ENCODE peak calls at places on chromosomes 6 and 20, in ten cellular contexts. One of them, this sample, is unnamed. For H3K4me1, the result is how much of the 10 kb centered on the place peaks cover.

GRCh38 chr6:82144852-82145332 is 102.7 kb downstream of the IBTK start:
- ATAC-seq in heart left ventricle: peak
- ATAC-seq in body of pancreas: peak
- ATAC-seq in IMR-90: peak
- ATAC-seq in HepG2: peak
- ATAC-seq in HCT116: peak
- ATAC-seq in right lobe of liver: no peak
- ATAC-seq in upper lobe of left lung: no peak
- ATAC-seq in GM12878: no peak
- ATAC-seq in A549: peak
- ATAC-seq in this sample: peak

GRCh38 chr20:34951252-34951651 is 4.4 kb downstream of the GSS start:
- ATAC-seq in heart left ventricle: no peak
- ATAC-seq in body of pancreas: no peak
- ATAC-seq in IMR-90: no peak
- ATAC-seq in HepG2: no peak
- ATAC-seq in HCT116: no peak
- ATAC-seq in right lobe of liver: no peak
- ATAC-seq in upper lobe of left lung: no peak
- ATAC-seq in GM12878: no peak
- ATAC-seq in A549: no peak
- ATAC-seq in this sample: no peak

GRCh38 chr6:37225350-37226169 is 32.0 kb upstream of the TBC1D22B start:
- ATAC-seq in heart left ventricle: no peak
- ATAC-seq in body of pancreas: no peak
- ATAC-seq in IMR-90: no peak
- ATAC-seq in HepG2: no peak
- ATAC-seq in HCT116: no peak
- ATAC-seq in right lobe of liver: no peak
- ATAC-seq in upper lobe of left lung: no peak
- ATAC-seq in GM12878: no peak
- ATAC-seq in A549: no peak
- ATAC-seq in this sample: no peak

GRCh38 chr6:166619912-166620311 is 7.1 kb downstream of the RPS6KA2 start:
- ATAC-seq in heart left ventricle: peak
- ATAC-seq in body of pancreas: peak
- ATAC-seq in IMR-90: peak
- ATAC-seq in HepG2: no peak
- ATAC-seq in HCT116: no peak
- ATAC-seq in right lobe of liver: peak
- ATAC-seq in upper lobe of left lung: peak
- ATAC-seq in GM12878: no peak
- ATAC-seq in A549: no peak
- ATAC-seq in this sample: peak

GRCh38 chr6:36633915-36634314 is 39.8 kb downstream of the SRSF3 start:
- ATAC-seq in heart left ventricle: peak
- ATAC-seq in body of pancreas: peak
- ATAC-seq in IMR-90: peak
- ATAC-seq in HepG2: peak
- ATAC-seq in HCT116: peak
- ATAC-seq in right lobe of liver: peak
- ATAC-seq in upper lobe of left lung: no peak
- ATAC-seq in GM12878: no peak
- ATAC-seq in A549: no peak
- ATAC-seq in this sample: no peak

GRCh38 chr6:139161169-139161568 is 26.3 kb downstream of the HECA start:
- ATAC-seq in heart left ventricle: no peak
- ATAC-seq in body of pancreas: no peak
- ATAC-seq in IMR-90: peak
- ATAC-seq in HepG2: no peak
- ATAC-seq in HCT116: peak
- ATAC-seq in right lobe of liver: no peak
- ATAC-seq in upper lobe of left lung: peak
- ATAC-seq in GM12878: peak
- ATAC-seq in A549: no peak
- ATAC-seq in this sample: no peak

GRCh38 chr6:169452117-169452868 is 198.6 kb upstream of the THBS2 start:
- ATAC-seq in heart left ventricle: peak
- ATAC-seq in body of pancreas: peak
- ATAC-seq in IMR-90: peak
- ATAC-seq in HepG2: no peak
- ATAC-seq in HCT116: peak
- ATAC-seq in right lobe of liver: no peak
- ATAC-seq in upper lobe of left lung: peak
- ATAC-seq in GM12878: no peak
- ATAC-seq in A549: no peak
- ATAC-seq in this sample: peak

GRCh38 chr6:42562788-42563187 is 1.0 kb upstream of the UBR2 start:
- ATAC-seq in heart left ventricle: no peak
- ATAC-seq in body of pancreas: no peak
- ATAC-seq in IMR-90: no peak
- ATAC-seq in HepG2: no peak
- ATAC-seq in HCT116: no peak
- ATAC-seq in right lobe of liver: no peak
- ATAC-seq in upper lobe of left lung: no peak
- ATAC-seq in GM12878: no peak
- ATAC-seq in A549: no peak
- ATAC-seq in this sample: no peak

GRCh38 chr20:38804682-38805501 is 605 bp upstream of the PPP1R16B start:
- ATAC-seq in heart left ventricle: peak
- ATAC-seq in body of pancreas: no peak
- ATAC-seq in IMR-90: no peak
- ATAC-seq in HepG2: peak
- ATAC-seq in HCT116: no peak
- ATAC-seq in right lobe of liver: peak
- ATAC-seq in upper lobe of left lung: peak
- ATAC-seq in GM12878: peak
- ATAC-seq in A549: no peak
- ATAC-seq in this sample: peak

GRCh38 chr20:50559856-50560623 is 49.9 kb downstream of the PTPN1 start:
- ATAC-seq in heart left ventricle: no peak
- ATAC-seq in body of pancreas: no peak
- ATAC-seq in IMR-90: no peak
- ATAC-seq in HepG2: no peak
- ATAC-seq in HCT116: no peak
- ATAC-seq in right lobe of liver: no peak
- ATAC-seq in upper lobe of left lung: no peak
- ATAC-seq in GM12878: no peak
- ATAC-seq in A549: no peak
- ATAC-seq in this sample: no peak

GRCh38 chr6:14912226-14912625 is 333.6 kb upstream of the JARID2 start:
- ATAC-seq in heart left ventricle: no peak
- ATAC-seq in body of pancreas: no peak
- ATAC-seq in IMR-90: no peak
- ATAC-seq in HepG2: no peak
- ATAC-seq in HCT116: no peak
- ATAC-seq in right lobe of liver: peak
- ATAC-seq in upper lobe of left lung: no peak
- ATAC-seq in GM12878: no peak
- ATAC-seq in A549: no peak
- ATAC-seq in this sample: no peak

GRCh38 chr6:90383212-90383611 is 86.6 kb upstream of the BACH2 start:
- ATAC-seq in heart left ventricle: no peak
- ATAC-seq in body of pancreas: no peak
- ATAC-seq in IMR-90: no peak
- ATAC-seq in HepG2: no peak
- ATAC-seq in HCT116: no peak
- ATAC-seq in right lobe of liver: no peak
- ATAC-seq in upper lobe of left lung: no peak
- ATAC-seq in GM12878: peak
- ATAC-seq in A549: no peak
- ATAC-seq in this sample: no peak

GRCh38 chr6:150247803-150248202 is 105.0 kb downstream of the PPP1R14C start:
- ATAC-seq in heart left ventricle: no peak
- ATAC-seq in body of pancreas: no peak
- ATAC-seq in IMR-90: no peak
- ATAC-seq in HepG2: no peak
- ATAC-seq in HCT116: no peak
- ATAC-seq in right lobe of liver: no peak
- ATAC-seq in upper lobe of left lung: no peak
- ATAC-seq in GM12878: no peak
- ATAC-seq in A549: no peak
- ATAC-seq in this sample: no peak

DNA sequence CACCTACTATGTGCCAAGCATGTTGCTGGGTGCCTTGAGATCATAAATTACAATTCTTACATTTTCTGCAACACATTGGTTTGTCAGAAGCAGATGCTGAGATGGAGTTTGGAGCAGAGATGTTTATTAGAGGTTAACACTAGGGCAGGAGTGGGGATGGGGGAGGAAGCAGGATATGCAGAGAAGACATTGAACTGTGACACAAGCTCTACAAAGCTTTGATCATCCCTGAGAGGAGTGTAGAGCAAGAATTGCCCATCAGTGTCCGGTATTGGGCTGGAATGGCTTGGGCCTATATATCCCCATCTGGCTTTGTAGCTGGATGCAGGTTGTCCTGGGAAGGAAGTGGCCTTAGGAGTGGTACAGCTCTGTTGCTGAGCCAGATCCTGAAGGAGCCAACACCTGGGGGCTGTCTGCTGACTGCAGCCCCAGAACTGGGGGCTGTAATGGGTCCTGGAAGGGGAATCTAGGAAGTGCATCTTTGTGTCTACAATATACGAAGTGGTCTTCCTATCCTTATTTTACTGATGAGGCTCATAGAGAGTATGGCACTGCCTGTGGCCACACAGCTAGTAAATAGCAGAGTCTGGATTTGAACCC is 145.8 kb downstream of the CDC5L start:
- ATAC-seq in heart left ventricle: no peak
- ATAC-seq in body of pancreas: no peak
- ATAC-seq in IMR-90: no peak
- ATAC-seq in HepG2: no peak
- ATAC-seq in HCT116: no peak
- ATAC-seq in right lobe of liver: no peak
- ATAC-seq in upper lobe of left lung: no peak
- ATAC-seq in GM12878: no peak
- ATAC-seq in A549: no peak
- ATAC-seq in this sample: no peak
- TF ChIP-seq POLR2A in heart left ventricle: no peak
- TF ChIP-seq POLR2A in body of pancreas: no peak
- TF ChIP-seq POLR2A in IMR-90: no peak
- TF ChIP-seq POLR2A in HepG2: no peak
- TF ChIP-seq POLR2A in HCT116: no peak
- TF ChIP-seq POLR2A in right lobe of liver: no peak
- TF ChIP-seq POLR2A in upper lobe of left lung: no peak
- TF ChIP-seq POLR2A in GM12878: no peak
- TF ChIP-seq POLR2A in A549: no peak
- TF ChIP-seq POLR2A in this sample: no peak

DNA sequence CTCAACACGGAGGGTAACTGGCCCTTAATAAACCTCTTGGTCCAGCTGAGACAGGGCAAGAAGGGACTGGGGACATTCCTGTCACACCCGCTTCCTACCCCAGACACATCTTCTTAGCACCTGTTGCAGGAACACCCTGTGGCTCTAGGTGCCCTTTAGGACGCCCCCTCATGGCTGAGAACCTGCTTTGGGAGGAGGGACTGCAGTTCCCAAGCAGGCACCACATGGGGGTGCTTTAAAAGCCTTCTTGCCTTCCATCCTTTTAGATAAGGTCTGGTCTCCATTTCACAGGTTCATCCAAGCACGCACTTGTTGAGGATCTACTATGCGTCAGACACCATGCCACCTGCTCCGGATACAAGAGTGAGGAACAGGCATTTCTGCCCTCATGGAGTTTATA is 26.6 kb downstream of the NSFL1C start:
- ATAC-seq in heart left ventricle: no peak
- ATAC-seq in body of pancreas: no peak
- ATAC-seq in IMR-90: peak
- ATAC-seq in HepG2: peak
- ATAC-seq in HCT116: peak
- ATAC-seq in right lobe of liver: peak
- ATAC-seq in upper lobe of left lung: no peak
- ATAC-seq in GM12878: peak
- ATAC-seq in A549: peak
- ATAC-seq in this sample: no peak
- TF ChIP-seq CTCF in heart left ventricle: no peak
- TF ChIP-seq CTCF in body of pancreas: no peak
- TF ChIP-seq CTCF in IMR-90: peak
- TF ChIP-seq CTCF in HepG2: peak
- TF ChIP-seq CTCF in HCT116: peak
- TF ChIP-seq CTCF in right lobe of liver: peak
- TF ChIP-seq CTCF in upper lobe of left lung: peak
- TF ChIP-seq CTCF in GM12878: peak
- TF ChIP-seq CTCF in A549: peak
- TF ChIP-seq CTCF in this sample: no peak

GRCh38 chr20:33668791-33669155 is 2.0 kb downstream of the ACTL10 start:
- ATAC-seq in heart left ventricle: no peak
- ATAC-seq in body of pancreas: no peak
- ATAC-seq in IMR-90: no peak
- ATAC-seq in HepG2: no peak
- ATAC-seq in HCT116: no peak
- ATAC-seq in right lobe of liver: no peak
- ATAC-seq in upper lobe of left lung: no peak
- ATAC-seq in GM12878: no peak
- ATAC-seq in A549: no peak
- ATAC-seq in this sample: no peak
- H3K4me1 ChIP-seq in heart left ventricle: under half
- H3K4me1 ChIP-seq in body of pancreas: half or more
- H3K4me1 ChIP-seq in IMR-90: under half
- H3K4me1 ChIP-seq in HepG2: half or more
- H3K4me1 ChIP-seq in HCT116: under half
- H3K4me1 ChIP-seq in right lobe of liver: under half
- H3K4me1 ChIP-seq in upper lobe of left lung: half or more
- H3K4me1 ChIP-seq in GM12878: under half
- H3K4me1 ChIP-seq in A549: under half
- H3K4me1 ChIP-seq in this sample: half or more

GRCh38 chr6:168219804-168220203 is 99.8 kb downstream of the DACT2 start:
- ATAC-seq in heart left ventricle: peak
- ATAC-seq in body of pancreas: no peak
- ATAC-seq in IMR-90: no peak
- ATAC-seq in HepG2: no peak
- ATAC-seq in HCT116: no peak
- ATAC-seq in right lobe of liver: no peak
- ATAC-seq in upper lobe of left lung: no peak
- ATAC-seq in GM12878: no peak
- ATAC-seq in A549: no peak
- ATAC-seq in this sample: no peak
- TF ChIP-seq POLR2A in heart left ventricle: no peak
- TF ChIP-seq POLR2A in body of pancreas: no peak
- TF ChIP-seq POLR2A in IMR-90: no peak
- TF ChIP-seq POLR2A in HepG2: no peak
- TF ChIP-seq POLR2A in HCT116: no peak
- TF ChIP-seq POLR2A in right lobe of liver: no peak
- TF ChIP-seq POLR2A in upper lobe of left lung: no peak
- TF ChIP-seq POLR2A in GM12878: no peak
- TF ChIP-seq POLR2A in A549: no peak
- TF ChIP-seq POLR2A in this sample: no peak

GRCh38 chr6:152669894-152670293 is 27.8 kb upstream of the MYCT1 start:
- ATAC-seq in heart left ventricle: no peak
- ATAC-seq in body of pancreas: no peak
- ATAC-seq in IMR-90: peak
- ATAC-seq in HepG2: peak
- ATAC-seq in HCT116: peak
- ATAC-seq in right lobe of liver: no peak
- ATAC-seq in upper lobe of left lung: no peak
- ATAC-seq in GM12878: peak
- ATAC-seq in A549: peak
- ATAC-seq in this sample: no peak
- TF ChIP-seq CTCF in heart left ventricle: peak
- TF ChIP-seq CTCF in body of pancreas: peak
- TF ChIP-seq CTCF in IMR-90: peak
- TF ChIP-seq CTCF in HepG2: peak
- TF ChIP-seq CTCF in HCT116: peak
- TF ChIP-seq CTCF in right lobe of liver: peak
- TF ChIP-seq CTCF in upper lobe of left lung: peak
- TF ChIP-seq CTCF in GM12878: no peak
- TF ChIP-seq CTCF in A549: peak
- TF ChIP-seq CTCF in this sample: peak